ENCODE peak calls at places on chromosomes 4 and X, in six cellular contexts. One of them, this sample, is unnamed.

GRCh38 chr4:38489924-38490639 is 173.9 kb upstream of the KLF3 start:
- DNase-seq in fibroblast of lung: peak; percentile 25
- DNase-seq in GM23338: peak; percentile 19
- DNase-seq in lung: no peak
- DNase-seq in heart right ventricle: no peak
- DNase-seq in brain microvascular endothelial cell: peak; percentile 35
- DNase-seq in this sample: no peak

GRCh38 chr4:123986268-123986798 is 589.7 kb downstream of the SPRY1 start:
- DNase-seq in brain microvascular endothelial cell: peak; percentile 93
- DNase-seq in lung: peak; percentile 34
- DNase-seq in heart right ventricle: peak; percentile 74
- DNase-seq in fibroblast of lung: peak; percentile 89
- DNase-seq in GM23338: no peak
- DNase-seq in this sample: peak; percentile 49

GRCh38 chr4:169625886-169626285 is 5.5 kb downstream of the CLCN3 start:
- DNase-seq in lung: no peak
- DNase-seq in fibroblast of lung: no peak
- DNase-seq in heart right ventricle: no peak
- DNase-seq in brain microvascular endothelial cell: no peak
- DNase-seq in GM23338: no peak
- DNase-seq in this sample: no peak

GRCh38 chr4:60962286-60962685 is 237.8 kb upstream of the ADGRL3 start:
- DNase-seq in lung: no peak
- DNase-seq in brain microvascular endothelial cell: no peak
- DNase-seq in GM23338: peak; percentile 45
- DNase-seq in fibroblast of lung: peak; percentile 9
- DNase-seq in heart right ventricle: no peak
- DNase-seq in this sample: no peak

GRCh38 chr4:77777135-77777777 is 41.9 kb downstream of the CNOT6L start:
- DNase-seq in lung: no peak
- DNase-seq in GM23338: no peak
- DNase-seq in heart right ventricle: no peak
- DNase-seq in fibroblast of lung: peak; percentile 11
- DNase-seq in brain microvascular endothelial cell: no peak
- DNase-seq in this sample: no peak

GRCh38 chr4:1047106-1047975 is 35.9 kb downstream of the FGFRL1 start:
- DNase-seq in heart right ventricle: no peak
- DNase-seq in brain microvascular endothelial cell: no peak
- DNase-seq in GM23338: peak; percentile 23
- DNase-seq in fibroblast of lung: peak; percentile 33
- DNase-seq in lung: no peak
- DNase-seq in this sample: peak; percentile 60

GRCh38 chr4:92232566-92232965 is 71.2 kb upstream of the GRID2 start:
- DNase-seq in lung: no peak
- DNase-seq in fibroblast of lung: peak; percentile 24
- DNase-seq in GM23338: no peak
- DNase-seq in heart right ventricle: no peak
- DNase-seq in brain microvascular endothelial cell: no peak
- DNase-seq in this sample: no peak

GRCh38 chrX:10513974-10514373 is 106.4 kb downstream of the MID1 start:
- DNase-seq in fibroblast of lung: no peak
- DNase-seq in brain microvascular endothelial cell: no peak
- DNase-seq in heart right ventricle: no peak
- DNase-seq in lung: no peak
- DNase-seq in GM23338: no peak
- DNase-seq in this sample: no peak

GRCh38 chr4:91325495-91325894 is 978.3 kb upstream of the GRID2 start:
- DNase-seq in brain microvascular endothelial cell: peak; percentile 57
- DNase-seq in fibroblast of lung: peak; percentile 51
- DNase-seq in heart right ventricle: no peak
- DNase-seq in GM23338: no peak
- DNase-seq in lung: no peak
- DNase-seq in this sample: no peak

GRCh38 chr4:168723569-168723968 is 226.7 kb downstream of the PALLD start:
- DNase-seq in heart right ventricle: no peak
- DNase-seq in lung: no peak
- DNase-seq in fibroblast of lung: no peak
- DNase-seq in GM23338: no peak
- DNase-seq in brain microvascular endothelial cell: no peak
- DNase-seq in this sample: no peak

GRCh38 chrX:70664726-70665125 is 220.1 kb downstream of the DLG3 start:
- DNase-seq in GM23338: peak; percentile 51
- DNase-seq in fibroblast of lung: peak; percentile 42
- DNase-seq in brain microvascular endothelial cell: peak; percentile 1
- DNase-seq in heart right ventricle: no peak
- DNase-seq in lung: no peak
- DNase-seq in this sample: no peak

GRCh38 chr4:24778427-24779225 is 16.7 kb upstream of the SOD3 start:
- DNase-seq in brain microvascular endothelial cell: peak; percentile 82
- DNase-seq in GM23338: no peak
- DNase-seq in fibroblast of lung: peak; percentile 99
- DNase-seq in heart right ventricle: peak; percentile 35
- DNase-seq in lung: no peak
- DNase-seq in this sample: peak; percentile 49

GRCh38 chrX:38627683-38628082 is 66.3 kb downstream of the TSPAN7 start:
- DNase-seq in heart right ventricle: no peak
- DNase-seq in fibroblast of lung: peak; percentile 2
- DNase-seq in lung: no peak
- DNase-seq in brain microvascular endothelial cell: peak; percentile 22
- DNase-seq in GM23338: peak; percentile 76
- DNase-seq in this sample: no peak

GRCh38 chr4:189124149-189124758 is 816.4 kb upstream of the FRG1 start:
- DNase-seq in lung: no peak
- DNase-seq in GM23338: peak; percentile 65
- DNase-seq in heart right ventricle: no peak
- DNase-seq in brain microvascular endothelial cell: peak; percentile 54
- DNase-seq in fibroblast of lung: peak; percentile 65
- DNase-seq in this sample: peak; percentile 41

GRCh38 chrX:12080265-12080664 is 58.0 kb upstream of the FRMPD4 start:
- DNase-seq in GM23338: peak; percentile 72
- DNase-seq in heart right ventricle: no peak
- DNase-seq in lung: no peak
- DNase-seq in brain microvascular endothelial cell: peak; percentile 31
- DNase-seq in fibroblast of lung: peak; percentile 52
- DNase-seq in this sample: no peak

GRCh38 chrX:78111140-78111931 is 7.3 kb downstream of the PGK1 start:
- DNase-seq in GM23338: no peak
- DNase-seq in heart right ventricle: no peak
- DNase-seq in brain microvascular endothelial cell: no peak
- DNase-seq in fibroblast of lung: no peak
- DNase-seq in lung: no peak
- DNase-seq in this sample: no peak

GRCh38 chrX:152072236-152072635 is 66.1 kb downstream of the MAGEA10 start:
- DNase-seq in brain microvascular endothelial cell: peak; percentile 72
- DNase-seq in lung: no peak
- DNase-seq in GM23338: no peak
- DNase-seq in heart right ventricle: no peak
- DNase-seq in fibroblast of lung: peak; percentile 6
- DNase-seq in this sample: no peak

GRCh38 chrX:130086414-130087207 is 23.7 kb downstream of the ELF4 start:
- DNase-seq in GM23338: no peak
- DNase-seq in brain microvascular endothelial cell: no peak
- DNase-seq in heart right ventricle: no peak
- DNase-seq in lung: no peak
- DNase-seq in fibroblast of lung: no peak
- DNase-seq in this sample: no peak

GRCh38 chrX:74602142-74602541 is 12.3 kb downstream of the RLIM start:
- DNase-seq in lung: no peak
- DNase-seq in brain microvascular endothelial cell: no peak
- DNase-seq in heart right ventricle: no peak
- DNase-seq in GM23338: no peak
- DNase-seq in fibroblast of lung: no peak
- DNase-seq in this sample: no peak

GRCh38 chrX:140292961-140293360 is 211.9 kb downstream of the SOX3 start:
- DNase-seq in lung: no peak
- DNase-seq in brain microvascular endothelial cell: no peak
- DNase-seq in GM23338: no peak
- DNase-seq in heart right ventricle: no peak
- DNase-seq in fibroblast of lung: no peak
- DNase-seq in this sample: no peak

GRCh38 chr4:137267024-137267423 is 265.3 kb downstream of the PCDH18 start:
- DNase-seq in brain microvascular endothelial cell: peak; percentile 67
- DNase-seq in GM23338: no peak
- DNase-seq in fibroblast of lung: peak; percentile 36
- DNase-seq in lung: no peak
- DNase-seq in heart right ventricle: no peak
- DNase-seq in this sample: no peak

GRCh38 chrX:42028113-42028512 is 104.8 kb upstream of the CASK start:
- DNase-seq in heart right ventricle: no peak
- DNase-seq in brain microvascular endothelial cell: no peak
- DNase-seq in fibroblast of lung: no peak
- DNase-seq in lung: no peak
- DNase-seq in GM23338: no peak
- DNase-seq in this sample: no peak

GRCh38 chr4:80006935-80007744 is 65.9 kb downstream of the ANTXR2 start:
- DNase-seq in brain microvascular endothelial cell: peak; percentile 54
- DNase-seq in lung: no peak
- DNase-seq in GM23338: no peak
- DNase-seq in fibroblast of lung: peak; percentile 89
- DNase-seq in heart right ventricle: no peak
- DNase-seq in this sample: no peak

GRCh38 chrX:118216086-118216485 is 99.5 kb upstream of the KLHL13 start:
- DNase-seq in heart right ventricle: no peak
- DNase-seq in lung: no peak
- DNase-seq in brain microvascular endothelial cell: no peak
- DNase-seq in fibroblast of lung: no peak
- DNase-seq in GM23338: no peak
- DNase-seq in this sample: no peak

GRCh38 chrX:7028246-7028645 is 119.3 kb upstream of the STS start:
- DNase-seq in lung: no peak
- DNase-seq in GM23338: no peak
- DNase-seq in brain microvascular endothelial cell: no peak
- DNase-seq in fibroblast of lung: peak; percentile 8
- DNase-seq in heart right ventricle: no peak
- DNase-seq in this sample: no peak

GRCh38 chr4:133320576-133321170 is 171.6 kb downstream of the PCDH10 start:
- DNase-seq in fibroblast of lung: peak; percentile 42
- DNase-seq in GM23338: peak; percentile 60
- DNase-seq in lung: no peak
- DNase-seq in heart right ventricle: no peak
- DNase-seq in brain microvascular endothelial cell: peak; percentile 43
- DNase-seq in this sample: no peak

DNA sequence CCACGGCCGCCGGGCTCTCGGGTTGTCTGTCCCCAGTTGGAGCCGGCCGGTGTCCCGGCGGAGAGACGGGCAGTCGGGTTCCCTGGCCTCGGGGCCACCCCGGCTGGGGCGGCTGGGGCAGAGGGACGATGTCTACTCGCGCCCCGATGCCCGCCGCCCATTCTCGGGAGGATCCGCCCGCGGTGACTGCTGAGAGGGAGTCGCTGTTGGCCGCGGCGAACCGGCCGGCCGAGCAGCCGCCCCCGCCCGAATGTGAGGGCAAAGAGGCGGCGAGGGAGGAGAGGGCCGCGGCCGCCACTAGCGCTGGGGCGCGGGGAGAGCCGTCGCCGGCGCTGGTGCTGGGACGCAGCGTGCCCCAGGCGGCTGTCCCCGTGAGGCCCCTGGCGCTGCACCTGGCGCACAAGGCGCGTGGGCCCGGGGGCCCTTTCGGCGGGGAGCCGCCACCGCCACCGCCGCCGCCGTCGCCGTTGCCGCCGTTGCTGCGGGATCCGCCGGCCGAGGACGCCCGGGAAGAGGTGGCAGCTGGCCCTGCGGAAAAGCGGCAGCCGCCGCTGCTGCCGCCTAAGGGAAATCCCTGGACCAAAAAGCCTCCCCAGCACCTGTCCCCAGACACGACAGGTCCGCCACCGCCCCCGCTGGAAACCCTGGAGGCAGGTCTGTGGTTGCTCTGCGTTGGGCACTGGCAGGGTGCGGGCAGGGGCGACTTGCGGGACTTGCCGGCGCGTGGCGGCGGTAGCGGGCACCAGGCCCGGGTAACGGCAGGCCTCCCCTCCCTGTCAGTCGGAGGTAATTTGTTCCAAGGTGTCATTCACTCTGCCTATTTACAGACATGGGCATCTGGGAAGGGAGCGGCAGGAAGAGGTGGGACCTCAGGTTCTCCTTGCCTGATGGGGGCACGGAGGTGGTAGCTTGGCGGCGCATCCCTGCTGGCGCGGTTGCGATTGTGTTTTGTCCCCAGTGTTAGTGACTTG is 739 bp downstream of the LARP1B start:
- DNase-seq in lung: peak; percentile 68
- DNase-seq in heart right ventricle: peak; percentile 43
- DNase-seq in brain microvascular endothelial cell: peak; percentile 24
- DNase-seq in fibroblast of lung: peak; percentile 27
- DNase-seq in GM23338: peak; percentile 73
- DNase-seq in this sample: peak; percentile 51
- TF ChIP-seq CTCF in lung: no peak
- TF ChIP-seq CTCF in heart right ventricle: peak; percentile 17
- TF ChIP-seq CTCF in brain microvascular endothelial cell: peak; percentile 21
- TF ChIP-seq CTCF in fibroblast of lung: peak; percentile 3
- TF ChIP-seq CTCF in GM23338: peak; percentile 13
- TF ChIP-seq CTCF in this sample: no peak

GRCh38 chrX:15567886-15568616 is 32.7 kb downstream of the ACE2 start:
- DNase-seq in fibroblast of lung: peak; percentile 9
- DNase-seq in lung: no peak
- DNase-seq in GM23338: peak; percentile 4
- DNase-seq in brain microvascular endothelial cell: no peak
- DNase-seq in heart right ventricle: no peak
- DNase-seq in this sample: no peak
- TF ChIP-seq CTCF in fibroblast of lung: no peak
- TF ChIP-seq CTCF in lung: no peak
- TF ChIP-seq CTCF in GM23338: peak; percentile 35
- TF ChIP-seq CTCF in brain microvascular endothelial cell: no peak
- TF ChIP-seq CTCF in heart right ventricle: peak; percentile 22
- TF ChIP-seq CTCF in this sample: no peak

GRCh38 chr4:2300431-2300861 is 38.5 kb upstream of the MXD4 start:
- DNase-seq in heart right ventricle: no peak
- DNase-seq in GM23338: no peak
- DNase-seq in fibroblast of lung: no peak
- DNase-seq in lung: no peak
- DNase-seq in brain microvascular endothelial cell: no peak
- DNase-seq in this sample: no peak

GRCh38 chr4:2296621-2297601 is 35.0 kb upstream of the MXD4 start:
- DNase-seq in GM23338: no peak
- DNase-seq in heart right ventricle: no peak
- DNase-seq in brain microvascular endothelial cell: no peak
- DNase-seq in lung: no peak
- DNase-seq in fibroblast of lung: no peak
- DNase-seq in this sample: no peak

GRCh38 chr4:2297606-2298517 is 36.0 kb upstream of the MXD4 start:
- DNase-seq in fibroblast of lung: no peak
- DNase-seq in heart right ventricle: no peak
- DNase-seq in lung: no peak
- DNase-seq in GM23338: no peak
- DNase-seq in brain microvascular endothelial cell: no peak
- DNase-seq in this sample: no peak

GRCh38 chr4:2299794-2300193 is 37.9 kb upstream of the MXD4 start:
- DNase-seq in GM23338: no peak
- DNase-seq in brain microvascular endothelial cell: no peak
- DNase-seq in heart right ventricle: no peak
- DNase-seq in fibroblast of lung: no peak
- DNase-seq in lung: no peak
- DNase-seq in this sample: no peak

GRCh38 chr4:2298548-2298991 is 36.7 kb upstream of the MXD4 start:
- DNase-seq in GM23338: no peak
- DNase-seq in fibroblast of lung: no peak
- DNase-seq in heart right ventricle: no peak
- DNase-seq in lung: no peak
- DNase-seq in brain microvascular endothelial cell: no peak
- DNase-seq in this sample: no peak
- TF ChIP-seq CTCF in GM23338: no peak
- TF ChIP-seq CTCF in fibroblast of lung: no peak
- TF ChIP-seq CTCF in heart right ventricle: no peak
- TF ChIP-seq CTCF in lung: no peak
- TF ChIP-seq CTCF in brain microvascular endothelial cell: no peak
- TF ChIP-seq CTCF in this sample: no peak

GRCh38 chrX:106999002-106999975 is 723 bp downstream of the MORC4 start:
- DNase-seq in GM23338: peak; percentile 42
- DNase-seq in lung: peak; percentile 43
- DNase-seq in fibroblast of lung: peak; percentile 61
- DNase-seq in brain microvascular endothelial cell: peak; percentile 33
- DNase-seq in heart right ventricle: peak; percentile 37
- DNase-seq in this sample: peak; percentile 49
- TF ChIP-seq CTCF in GM23338: peak; percentile 37
- TF ChIP-seq CTCF in lung: peak; percentile 28
- TF ChIP-seq CTCF in fibroblast of lung: peak; percentile 46
- TF ChIP-seq CTCF in brain microvascular endothelial cell: peak; percentile 67
- TF ChIP-seq CTCF in heart right ventricle: peak; percentile 62
- TF ChIP-seq CTCF in this sample: peak; percentile 15